ENCODE peak calls at places on chromosomes 12 and 14, in five cellular contexts. A, X, C, E and R are unnamed samples. For H3K9me3, the result is how much of the 10 kb centered on the place peaks cover.

GRCh38 chr14:33790996-33791395 is 159.9 kb downstream of the EGLN3 start:
- DNase-seq in A (no peak), X (no peak), C (no peak), E (no peak), R (no peak)

GRCh38 chr12:116459921-116460666 is 99.1 kb upstream of the MAP1LC3B2 start:
- DNase-seq in A (no peak), X (peak), C (peak), E (no peak), R (no peak)

GRCh38 chr12:52634266-52635056 is 16.1 kb upstream of the KRT73 start:
- DNase-seq in A (no peak), X (no peak), C (no peak), E (no peak), R (no peak)

GRCh38 chr12:15754233-15754632 is 35.0 kb downstream of the EPS8 start:
- DNase-seq in A (peak), X (no peak), C (no peak), E (no peak), R (no peak)

GRCh38 chr12:101743242-101743641 is 4.0 kb upstream of the SYCP3 start:
- DNase-seq in A (no peak), X (no peak), C (no peak), E (no peak), R (no peak)

GRCh38 chr12:106445981-106446380 is 88.4 kb downstream of the POLR3B start:
- DNase-seq in A (no peak), X (no peak), C (no peak), E (no peak), R (no peak)

GRCh38 chr12:119990382-119990874 is 1.4 kb downstream of the BICDL1 start:
- DNase-seq in A (no peak), X (no peak), C (no peak), E (no peak), R (no peak)

GRCh38 chr12:109277899-109278762 is 31.0 kb downstream of the FOXN4 start:
- DNase-seq in A (peak), X (peak), C (no peak), E (no peak), R (no peak)

GRCh38 chr12:7096006-7096903 is 4.0 kb upstream of the C1R start:
- DNase-seq in A (no peak), X (no peak), C (no peak), E (no peak), R (no peak)

GRCh38 chr12:88056571-88056970 is 27.4 kb upstream of the C12orf50 start:
- DNase-seq in A (no peak), X (no peak), C (no peak), E (no peak), R (no peak)

GRCh38 chr12:68098939-68099338 is 60.6 kb downstream of the IFNG start:
- DNase-seq in A (no peak), X (no peak), C (no peak), E (no peak), R (no peak)

GRCh38 chr12:109477185-109477962 is at the start of the genes KCTD10 and UBE3B:
- DNase-seq in A (peak), X (peak), C (peak), E (peak), R (peak)

GRCh38 chr14:47675239-47675488 is 241 bp downstream of the MDGA2 start:
- DNase-seq in A (no peak), X (no peak), C (no peak), E (no peak), R (no peak)

GRCh38 chr12:111248981-111249380 is 119.9 kb downstream of the PHETA1 start:
- DNase-seq in A (no peak), X (no peak), C (no peak), E (no peak), R (no peak)

GRCh38 chr14:68309631-68310030 is 483.2 kb downstream of the ZFP36L1 start:
- DNase-seq in A (no peak), X (no peak), C (no peak), E (no peak), R (no peak)

GRCh38 chr14:77082356-77082755 is 15.7 kb upstream of the CIPC start:
- DNase-seq in A (no peak), X (no peak), C (no peak), E (no peak), R (no peak)

GRCh38 chr12:130375888-130376287 is 38.2 kb downstream of the PIWIL1 start:
- DNase-seq in A (no peak), X (no peak), C (no peak), E (no peak), R (no peak)

GRCh38 chr12:69985656-69986055 is 160.6 kb downstream of the MYRFL start:
- DNase-seq in A (no peak), X (peak), C (peak), E (peak), R (no peak)

GRCh38 chr12:62908667-62909066 is 26.3 kb downstream of the PPM1H start:
- DNase-seq in A (no peak), X (no peak), C (no peak), E (no peak), R (no peak)

GRCh38 chr12:116092776-116093175 is 184.7 kb downstream of the MED13L start:
- DNase-seq in A (no peak), X (no peak), C (no peak), E (no peak), R (no peak)

GRCh38 chr12:103548622-103549601 is 38.2 kb upstream of the STAB2 start:
- DNase-seq in A (peak), X (peak), C (peak), E (peak), R (peak)

GRCh38 chr12:572532-572899 is 90.7 kb downstream of the NINJ2 start:
- DNase-seq in A (no peak), X (no peak), C (no peak), E (peak), R (no peak)

GRCh38 chr14:25094171-25094907 is 44.4 kb upstream of the STXBP6 start:
- DNase-seq in A (no peak), X (no peak), C (no peak), E (no peak), R (no peak)

GRCh38 chr14:67428501-67429031 is 16.6 kb upstream of the PLEK2 start:
- DNase-seq in A (no peak), X (no peak), C (peak), E (no peak), R (no peak)

GRCh38 chr12:80946591-80946990 is 8.9 kb upstream of the LIN7A start:
- DNase-seq in A (no peak), X (no peak), C (no peak), E (no peak), R (no peak)

GRCh38 chr14:76329150-76329881 is 46.6 kb upstream of the ESRRB start:
- DNase-seq in A (no peak), X (no peak), C (no peak), E (no peak), R (no peak)

GRCh38 chr12:1272132-1272531 is 281.1 kb downstream of the ERC1 start:
- DNase-seq in A (no peak), X (no peak), C (no peak), E (no peak), R (no peak)

GRCh38 chr12:125193798-125194562 is 128.7 kb downstream of the AACS start:
- DNase-seq in A (no peak), X (no peak), C (no peak), E (no peak), R (no peak)

GRCh38 chr14:103594265-103594664 is 31.5 kb downstream of the COA8 start:
- DNase-seq in A (no peak), X (no peak), C (no peak), E (no peak), R (no peak)

GRCh38 chr12:48796976-48797375 is 8.1 kb upstream of the ADCY6 start:
- DNase-seq in A (no peak), X (no peak), C (no peak), E (no peak), R (no peak)

GRCh38 chr14:103116645-103117044 is 6.6 kb upstream of the TNFAIP2 start:
- DNase-seq in A (no peak), X (no peak), C (no peak), E (no peak), R (no peak)

GRCh38 chr12:129901256-129901655 is 2.6 kb downstream of the TMEM132D start:
- DNase-seq in A (no peak), X (no peak), C (no peak), E (no peak), R (no peak)

GRCh38 chr12:98403936-98404335 is 111.5 kb upstream of the TMPO start:
- DNase-seq in A (no peak), X (no peak), C (no peak), E (no peak), R (no peak)

GRCh38 chr12:12717586-12718381 is 616 bp downstream of the CDKN1B start:
- DNase-seq in A (no peak), X (peak), C (peak), E (no peak), R (no peak)

GRCh38 chr12:106594447-106594846 is 11.6 kb downstream of the RFX4 start:
- DNase-seq in A (no peak), X (no peak), C (no peak), E (no peak), R (no peak)

GRCh38 chr12:109715310-109716091 is 1.9 kb downstream of the FAM222A start:
- DNase-seq in A (no peak), X (peak), C (peak), E (no peak), R (no peak)

GRCh38 chr14:27077181-27077738 is 479.4 kb upstream of the NOVA1 start:
- DNase-seq in A (no peak), X (no peak), C (no peak), E (no peak), R (no peak)

GRCh38 chr14:27078176-27078575 is 480.3 kb upstream of the NOVA1 start:
- DNase-seq in A (no peak), X (no peak), C (no peak), E (no peak), R (no peak)

GRCh38 chr14:27075503-27075902 is 477.7 kb upstream of the NOVA1 start:
- DNase-seq in A (no peak), X (no peak), C (no peak), E (no peak), R (no peak)
- H3K9me3 ChIP-seq in A (under half), X (under half), C (under half), E (under half), R (under half)

DNA sequence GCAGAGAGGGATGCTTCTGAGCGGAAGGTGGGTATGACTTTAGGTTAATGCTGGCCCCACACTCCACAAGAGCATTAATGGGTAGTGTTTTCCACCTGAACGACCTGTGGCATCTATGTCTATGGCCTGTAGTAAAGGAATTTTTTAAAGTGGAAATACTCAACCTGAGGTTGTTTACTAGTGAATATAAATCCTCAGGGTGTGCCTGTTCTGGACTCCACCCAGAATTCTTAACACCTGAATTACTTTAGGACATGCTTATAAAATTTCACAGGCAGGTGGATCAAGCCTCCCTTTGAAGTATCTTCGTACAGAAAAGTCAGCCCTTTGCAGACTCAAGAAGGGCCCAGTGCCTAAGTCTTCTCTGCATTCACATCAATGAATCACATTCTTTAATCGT is 196.1 kb downstream of the ESR2 start:
- DNase-seq in A (no peak), X (peak), C (peak), E (no peak), R (no peak)
- H3K9me3 ChIP-seq in A (under half), X (under half), C (under half), E (under half), R (under half)

DNA sequence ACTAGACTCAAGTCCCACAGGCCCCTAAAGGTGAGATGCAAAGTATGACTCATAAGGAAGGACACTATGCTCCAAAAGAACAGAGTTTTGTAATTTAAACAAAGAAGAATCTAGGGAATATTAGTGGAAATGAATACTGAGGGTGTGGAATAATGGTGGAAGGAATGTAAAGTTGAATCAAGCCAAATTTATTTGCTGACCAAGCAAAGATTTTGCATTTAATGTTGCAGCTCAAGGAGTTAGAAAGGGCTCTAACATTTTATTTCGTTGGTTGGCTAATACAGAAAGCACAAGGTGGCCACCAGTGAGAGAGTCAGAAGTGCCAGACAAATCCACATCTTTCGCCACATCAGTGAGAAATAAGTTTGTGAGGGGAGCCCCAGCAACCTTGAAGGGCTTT is 550.3 kb downstream of the FOXG1 start:
- DNase-seq in A (no peak), X (no peak), C (no peak), E (no peak), R (no peak)
- H3K9me3 ChIP-seq in A (under half), X (under half), C (under half), E (under half), R (under half)

GRCh38 chr12:133222211-133222610 is 13.5 kb downstream of the ANHX start:
- DNase-seq in A (no peak), X (no peak), C (no peak), E (no peak), R (no peak)

GRCh38 chr12:133226690-133227089 is 9.0 kb downstream of the ANHX start:
- DNase-seq in A (no peak), X (no peak), C (no peak), E (no peak), R (no peak)

GRCh38 chr12:133227281-133227852 is 8.3 kb downstream of the ANHX start:
- DNase-seq in A (no peak), X (no peak), C (no peak), E (no peak), R (no peak)

GRCh38 chr12:133221241-133221640 is 14.4 kb downstream of the ANHX start:
- DNase-seq in A (no peak), X (no peak), C (no peak), E (no peak), R (no peak)

DNA sequence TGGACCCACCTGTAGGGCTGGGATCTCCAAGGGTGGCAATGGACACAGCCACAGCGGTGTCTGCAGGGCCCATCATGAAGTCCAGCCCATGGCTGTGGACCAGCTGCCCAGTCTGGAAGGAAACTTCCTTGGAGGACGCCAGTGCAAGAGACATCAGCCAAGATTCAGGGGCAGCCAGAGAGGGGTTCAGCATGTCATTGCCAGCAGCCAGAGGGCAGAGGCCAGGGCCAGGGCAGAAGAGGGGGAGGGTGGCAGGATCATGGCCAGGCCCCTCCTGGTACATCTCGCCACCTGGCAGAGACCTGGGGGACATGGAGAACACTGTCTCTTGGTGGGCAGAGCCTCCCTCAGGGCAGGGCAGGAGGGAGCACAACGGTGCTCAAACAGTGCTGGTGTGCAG is 10.2 kb downstream of the ANHX start:
- DNase-seq in A (no peak), X (no peak), C (no peak), E (no peak), R (no peak)
- H3K9me3 ChIP-seq in A (under half), X (under half), C (under half), E (under half), R (under half)

DNA sequence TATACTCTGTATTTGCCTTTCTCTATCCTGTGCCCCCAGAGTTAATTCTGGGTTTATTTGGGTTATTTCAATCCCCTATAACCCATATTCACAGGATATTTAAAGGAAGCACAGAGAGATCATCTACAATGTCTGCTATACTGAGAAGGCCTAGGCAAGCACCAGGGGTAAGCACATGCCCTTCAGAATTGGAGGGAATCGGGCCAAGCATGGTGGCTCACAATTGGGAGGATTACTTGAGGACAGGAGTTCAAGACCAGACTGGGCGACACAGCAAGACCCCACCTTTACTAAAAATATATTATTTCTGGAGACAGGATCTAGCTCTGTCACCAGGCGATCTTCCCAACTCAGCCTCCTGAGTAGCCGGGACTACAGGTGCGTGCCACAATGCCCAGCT is 11.3 kb downstream of the FOXN3 start:
- DNase-seq in A (no peak), X (no peak), C (no peak), E (no peak), R (no peak)
- H3K9me3 ChIP-seq in A (under half), X (under half), C (under half), E (under half), R (under half)

DNA sequence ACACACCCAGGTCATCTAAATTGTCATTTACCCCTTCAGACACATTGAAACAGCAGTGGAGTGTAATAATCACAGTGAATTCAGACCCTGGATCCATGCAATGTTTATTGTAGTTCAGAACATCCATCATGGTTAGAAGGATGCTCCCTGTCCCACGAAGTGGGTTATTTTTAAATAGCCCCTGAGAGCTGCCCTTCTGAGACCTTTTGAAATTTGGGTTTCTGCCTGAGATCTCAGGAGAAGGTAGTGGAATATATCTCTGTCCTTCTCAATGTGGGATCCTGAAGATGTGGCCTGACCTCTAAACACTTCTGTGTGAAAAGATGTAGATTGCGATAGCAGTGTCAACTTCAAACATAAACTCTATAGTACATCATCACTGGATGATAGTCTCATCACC is 1080.6 kb downstream of the TMEM121 start:
- DNase-seq in A (no peak), X (no peak), C (no peak), E (no peak), R (no peak)
- H3K9me3 ChIP-seq in A (under half), X (under half), C (under half), E (under half), R (under half)

GRCh38 chr14:106228541-106229158 is 702.3 kb downstream of the TMEM121 start:
- DNase-seq in A (no peak), X (no peak), C (no peak), E (no peak), R (no peak)
- H3K9me3 ChIP-seq in A (under half), X (under half), C (under half), E (under half), R (under half)